ENCODE peak calls at places on chromosome 21, in four cellular contexts. P, H, K and J are unnamed samples.
A peak's percentile ranks its signal among the peaks of the same experiment; 100 is the strongest.

GRCh38 chr21:45432575-45433255 is 27.8 kb downstream of the COL18A1 start:
- DNase-seq in P (no peak), H (no peak), K (peak; percentile 63), J (no peak)

GRCh38 chr21:45938811-45939520 is 42.6 kb upstream of the COL6A1 start:
- DNase-seq in H (no peak), P (no peak), K (no peak), J (no peak)

GRCh38 chr21:26169611-26170470 is 729 bp downstream of the APP start:
- DNase-seq in H (peak; percentile 38), K (peak; percentile 77), P (peak; percentile 41), J (peak; percentile 37)

GRCh38 chr21:43355196-43355924 is 71.6 kb downstream of the SIK1 start:
- DNase-seq in P (no peak), K (no peak), H (no peak), J (no peak)

GRCh38 chr21:39710866-39711265 is 34.1 kb upstream of the IGSF5 start:
- DNase-seq in P (no peak), H (no peak), K (no peak), J (no peak)

GRCh38 chr21:40841524-40842196 is 5.3 kb downstream of the DSCAM start:
- DNase-seq in K (peak; percentile 72), P (no peak), H (peak; percentile 32), J (no peak)

GRCh38 chr21:34670220-34670961 is 1.6 kb downstream of the CLIC6 start:
- DNase-seq in P (no peak), K (no peak), H (no peak), J (no peak)

GRCh38 chr21:26832513-26832912 is 12.7 kb downstream of the ADAMTS1 start:
- DNase-seq in H (no peak), K (no peak), P (no peak), J (no peak)

GRCh38 chr21:45975017-45975595 is 6.5 kb upstream of the COL6A1 start:
- DNase-seq in H (no peak), P (no peak), K (peak; percentile 53), J (no peak)

GRCh38 chr21:46667191-46667734 is 31.8 kb downstream of the PRMT2 start:
- DNase-seq in H (no peak), P (no peak), K (peak; percentile 16), J (no peak)

GRCh38 chr21:41832230-41833137 is 46.7 kb downstream of the PRDM15 start:
- DNase-seq in K (no peak), P (no peak), H (no peak), J (no peak)

GRCh38 chr21:35316933-35317332 is 267.8 kb upstream of the RUNX1 start:
- DNase-seq in P (no peak), H (no peak), K (peak; percentile 22), J (no peak)